ENCODE peak calls at places on chromosome 12, in four cellular contexts. I, P, U and C are unnamed samples.

GRCh38 chr12:21826549-21826940 is 52.0 kb upstream of the KCNJ8 start:
- DNase-seq in I (no peak), P (no peak), U (no peak), C (no peak)

GRCh38 chr12:84506317-84506716 is 406.3 kb downstream of the SLC6A15 start:
- DNase-seq in I (peak), U (no peak), P (no peak), C (no peak)

GRCh38 chr12:10191865-10192264 is 13.0 kb downstream of the TMEM52B start:
- DNase-seq in I (no peak), U (no peak), P (no peak), C (no peak)

GRCh38 chr12:87778065-87778464 is 251.1 kb downstream of the C12orf50 start:
- DNase-seq in P (no peak), I (no peak), U (no peak), C (no peak)

GRCh38 chr12:108666326-108666995 is 32.8 kb upstream of the SELPLG start:
- DNase-seq in U (no peak), P (no peak), I (peak), C (no peak)

GRCh38 chr12:24997496-24997895 is 48.6 kb upstream of the BCAT1 start:
- DNase-seq in I (no peak), U (no peak), P (no peak), C (no peak)

GRCh38 chr12:18580286-18580685 is 157.5 kb downstream of the PLCZ1 start:
- DNase-seq in U (no peak), I (no peak), P (no peak), C (no peak)

GRCh38 chr12:122527478-122527944 is 462 bp downstream of the KNTC1 start:
- DNase-seq in P (peak), I (peak), U (peak), C (no peak)

GRCh38 chr12:14774074-14774943 is 29.0 kb downstream of the WBP11 start:
- DNase-seq in P (peak), U (peak), I (peak), C (no peak)

GRCh38 chr12:113407931-113408585 is 4.4 kb upstream of the SDS start:
- DNase-seq in I (no peak), U (no peak), P (no peak), C (no peak)

GRCh38 chr12:104902125-104902524 is 56.0 kb downstream of the SLC41A2 start:
- DNase-seq in P (no peak), U (no peak), I (no peak), C (no peak)

GRCh38 chr12:130764475-130765185 is 48.5 kb upstream of the RIMBP2 start:
- DNase-seq in U (no peak), I (no peak), P (no peak), C (no peak)

GRCh38 chr12:83471341-83471740 is 784.6 kb downstream of the TMTC2 start:
- DNase-seq in P (no peak), U (no peak), I (no peak), C (no peak)

GRCh38 chr12:113463746-113464743 is 7.6 kb downstream of the LHX5 start:
- DNase-seq in I (no peak), P (no peak), U (no peak), C (no peak)

GRCh38 chr12:71942259-71942658 is 3.6 kb downstream of the TPH2 start:
- DNase-seq in I (no peak), U (no peak), P (no peak), C (no peak)

GRCh38 chr12:32451816-32452215 is 52.5 kb downstream of the FGD4 start:
- DNase-seq in P (no peak), U (no peak), I (no peak), C (no peak)

GRCh38 chr12:132344601-132345000 is 15.2 kb upstream of the GALNT9 start:
- DNase-seq in I (no peak), P (no peak), U (no peak), C (no peak)

GRCh38 chr12:56998316-56998715 is 8.0 kb downstream of the ZBTB39 start:
- DNase-seq in I (no peak), P (no peak), U (no peak), C (no peak)

GRCh38 chr12:15122349-15122748 is 98.9 kb downstream of the RERG start:
- DNase-seq in P (no peak), U (no peak), I (no peak), C (no peak)

GRCh38 chr12:103743788-103744187 is 97.2 kb downstream of the NT5DC3 start:
- DNase-seq in P (no peak), I (no peak), U (no peak), C (no peak)

GRCh38 chr12:109946505-109946904 is 46.4 kb downstream of the TCHP start:
- DNase-seq in U (no peak), P (peak), I (no peak), C (no peak)

GRCh38 chr12:111029732-111030131 is 109.4 kb upstream of the MYL2 start:
- DNase-seq in P (no peak), I (no peak), U (no peak), C (no peak)

GRCh38 chr12:27545666-27546065 is 21.7 kb downstream of the PPFIBP1 start:
- DNase-seq in P (no peak), I (no peak), U (no peak), C (no peak)

GRCh38 chr12:124032265-124032886 is 59.4 kb downstream of the ZNF664 start:
- DNase-seq in P (peak), U (no peak), I (no peak), C (peak)

GRCh38 chr12:124030510-124030909 is 57.5 kb downstream of the ZNF664 start:
- DNase-seq in P (no peak), U (no peak), I (no peak), C (no peak)

GRCh38 chr12:124030008-124030407 is 57.0 kb downstream of the ZNF664 start:
- DNase-seq in I (no peak), U (no peak), P (no peak), C (no peak)

GRCh38 chr12:124028560-124028935 is 55.5 kb downstream of the ZNF664 start:
- DNase-seq in I (no peak), P (no peak), U (no peak), C (no peak)

DNA sequence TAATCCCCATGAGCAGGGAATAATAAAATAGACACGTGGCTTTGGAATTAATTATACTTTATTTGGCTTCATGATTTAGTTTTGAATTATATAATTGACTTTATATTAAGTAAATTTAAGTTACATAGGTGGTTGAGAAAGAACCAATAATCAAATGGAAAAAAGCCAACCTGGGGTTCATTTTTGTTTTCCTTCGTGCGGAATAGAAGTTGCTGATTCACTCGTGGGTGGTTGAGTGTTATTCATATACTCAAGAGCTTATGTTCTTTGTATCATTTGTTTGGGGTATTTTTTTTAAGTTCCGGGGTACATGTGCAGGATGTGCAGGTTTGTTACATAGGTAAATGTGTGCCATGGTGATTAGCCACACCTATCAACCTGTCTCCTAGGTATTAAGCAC is 58.0 kb downstream of the ZNF664 start:
- DNase-seq in I (no peak), U (no peak), P (no peak), C (no peak)
- TF ChIP-seq CTCF in I (no peak), U (no peak), P (no peak), C (no peak)

GRCh38 chr12:16962889-16963288 is 356.9 kb upstream of the LMO3 start:
- DNase-seq in I (no peak), P (no peak), U (no peak), C (no peak)
- TF ChIP-seq CTCF in I (no peak), P (no peak), U (no peak), C (no peak)

DNA sequence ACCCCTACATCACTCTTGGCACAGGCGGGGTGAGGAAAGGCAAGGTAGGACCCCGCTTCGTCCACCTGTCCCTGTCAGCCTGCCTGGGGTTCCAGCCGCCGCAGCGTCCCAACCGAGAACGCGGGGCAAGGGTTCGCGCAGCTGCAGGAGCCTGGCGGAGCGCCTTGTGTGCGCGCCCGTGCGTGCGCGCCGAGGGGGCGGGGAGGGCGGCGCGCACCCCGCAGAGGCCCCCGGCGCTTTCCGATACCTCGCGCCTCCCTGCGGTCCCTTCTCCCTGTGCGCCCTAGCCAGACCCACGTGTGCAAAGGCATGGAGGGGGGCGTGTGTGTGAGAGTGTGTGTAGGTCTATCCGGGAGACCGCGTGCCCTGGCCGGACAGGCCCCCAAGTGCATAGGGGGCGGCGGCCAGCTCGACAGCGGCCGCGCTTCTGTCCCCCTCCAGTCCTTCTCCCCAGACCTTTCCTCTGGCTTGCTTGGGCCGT is 122.4 kb downstream of the TSPAN9 start:
- DNase-seq in P (peak), I (no peak), U (peak), C (no peak)
- TF ChIP-seq CTCF in P (no peak), I (no peak), U (no peak), C (peak)

GRCh38 chr12:11497995-11498394 is 102.6 kb upstream of the PRB2 start:
- DNase-seq in U (no peak), I (no peak), P (no peak), C (no peak)
- TF ChIP-seq CTCF in U (no peak), I (no peak), P (no peak), C (no peak)

DNA sequence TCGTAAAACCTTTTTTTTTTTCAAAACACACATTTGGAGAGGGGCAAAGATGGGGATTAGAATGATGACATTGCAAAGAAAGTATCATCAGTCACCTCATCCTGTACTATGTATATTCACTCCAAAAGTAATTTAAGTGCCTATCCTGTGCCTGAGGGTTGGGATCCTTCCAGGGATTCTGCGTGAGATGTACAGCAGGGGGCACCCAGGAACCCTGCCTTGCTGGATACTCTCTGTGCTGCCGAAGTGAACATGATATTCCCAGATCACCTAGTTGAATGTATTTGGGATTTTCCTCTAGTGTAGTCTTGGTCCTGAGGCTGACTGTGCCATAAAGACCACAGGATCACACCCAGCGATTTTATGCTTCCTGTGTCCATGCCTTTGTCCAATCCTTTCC is 372.7 kb downstream of the IPO8 start:
- DNase-seq in I (no peak), P (no peak), U (no peak), C (no peak)
- TF ChIP-seq CTCF in I (peak), P (no peak), U (no peak), C (peak)

GRCh38 chr12:11707535-11707934 is 58.1 kb downstream of the ETV6 start:
- DNase-seq in U (peak), I (peak), P (no peak), C (no peak)

GRCh38 chr12:11705010-11705409 is 55.5 kb downstream of the ETV6 start:
- DNase-seq in P (no peak), I (no peak), U (no peak), C (no peak)

GRCh38 chr12:11704094-11704493 is 54.6 kb downstream of the ETV6 start:
- DNase-seq in I (no peak), P (no peak), U (no peak), C (no peak)

GRCh38 chr12:11709513-11709912 is 60.0 kb downstream of the ETV6 start:
- DNase-seq in U (no peak), I (no peak), P (no peak), C (no peak)

GRCh38 chr12:11706509-11707331 is 57.2 kb downstream of the ETV6 start:
- DNase-seq in I (no peak), P (no peak), U (no peak), C (no peak)
- TF ChIP-seq CTCF in I (no peak), P (no peak), U (no peak), C (no peak)

DNA sequence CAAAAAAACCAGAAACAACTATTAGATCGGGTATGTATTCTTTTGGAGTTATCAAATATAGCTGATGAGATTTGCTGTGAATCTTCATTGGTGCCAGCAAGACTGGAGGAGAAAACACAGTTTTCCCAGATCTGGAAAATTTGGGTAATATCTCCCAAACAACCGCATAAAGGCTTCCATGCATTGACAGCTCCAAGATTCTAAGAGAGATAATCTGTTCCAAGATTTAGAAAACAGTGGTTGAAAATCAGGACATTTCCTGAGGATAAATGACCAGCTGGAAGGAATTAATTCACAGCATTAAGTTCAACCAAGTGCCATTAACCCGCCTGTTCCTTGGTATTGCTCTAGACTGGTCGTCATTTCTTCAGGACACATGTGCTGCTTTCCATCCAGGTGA is 147.8 kb upstream of the PRICKLE1 start:
- DNase-seq in P (no peak), U (no peak), I (no peak), C (no peak)
- TF ChIP-seq CTCF in P (no peak), U (no peak), I (no peak), C (no peak)

GRCh38 chr12:60494249-60494648 is 898.4 kb downstream of the SLC16A7 start:
- DNase-seq in U (no peak), P (no peak), I (no peak), C (no peak)
- TF ChIP-seq CTCF in U (peak), P (peak), I (peak), C (peak)

DNA sequence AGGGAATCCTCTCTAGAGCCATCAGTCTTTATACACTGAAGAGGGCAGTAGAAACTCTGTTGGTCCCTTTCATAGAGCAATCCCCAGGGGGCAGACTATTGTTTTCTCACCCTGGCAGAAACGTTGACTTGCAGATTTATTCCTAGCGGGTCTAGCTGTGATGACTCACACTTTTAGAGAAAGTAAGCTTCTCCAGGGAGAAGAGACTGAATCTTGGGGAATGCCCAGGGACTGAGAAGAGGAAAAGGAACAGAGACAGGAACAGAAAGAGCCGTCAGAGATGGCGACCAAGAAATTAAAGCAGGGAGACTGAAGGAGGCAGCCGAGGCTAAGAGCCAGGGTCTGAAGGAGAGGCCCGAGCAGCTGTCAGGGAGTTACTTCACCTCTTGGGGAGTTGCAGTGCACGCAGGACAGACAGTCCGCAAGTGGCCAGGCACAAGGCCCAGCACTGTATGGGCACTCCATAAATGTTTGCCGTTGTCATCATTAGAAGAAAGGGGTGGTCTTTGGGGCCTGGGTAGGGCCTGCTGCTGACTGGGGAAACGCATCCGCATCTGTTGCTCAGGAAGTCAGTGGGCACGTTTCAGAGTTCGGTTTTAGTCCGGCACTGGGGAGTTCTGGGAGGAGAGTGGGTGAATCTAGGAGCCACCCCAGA is 13.0 kb downstream of the PLEKHG6 start:
- DNase-seq in I (no peak), U (no peak), P (no peak), C (no peak)
- TF ChIP-seq CTCF in I (peak), U (peak), P (peak), C (peak)